ENCODE peak calls at places on chromosomes 5 and 9, in eight cellular contexts. U is adrenal gland, V is breast epithelium, Z is heart right ventricle, S is cardiac muscle cell, K is IMR-90, T is OCI-LY7, I is thoracic aorta. L is an unnamed sample. For H3K4me1, the result is how much of the 10 kb centered on the place peaks cover.

GRCh38 chr9:129235041-129235930 is 57.2 kb upstream of the IER5L start:
- DNase-seq in U (no peak), V (no peak), Z (no peak), S (no peak), K (no peak), T (no peak), I (no peak), L (no peak)

GRCh38 chr5:56822961-56823360 is 7.6 kb downstream of the MAP3K1 start:
- DNase-seq in U (peak), V (no peak), Z (no peak), S (no peak), K (no peak), T (no peak), I (no peak), L (no peak)

GRCh38 chr5:96509721-96510383 is 76.8 kb upstream of the PCSK1 start:
- DNase-seq in U (peak), V (no peak), Z (no peak), S (peak), K (peak), T (no peak), I (no peak), L (peak)

GRCh38 chr9:14311940-14312572 is 1.9 kb downstream of the NFIB start:
- DNase-seq in U (no peak), V (no peak), Z (no peak), S (no peak), K (no peak), T (no peak), I (no peak), L (peak)

GRCh38 chr5:159515909-159516415 is 185.7 kb upstream of the IL12B start:
- DNase-seq in U (peak), V (peak), Z (peak), S (peak), K (peak), T (peak), I (no peak), L (no peak)

GRCh38 chr5:150034677-150035076 is 34.1 kb downstream of the HMGXB3 start:
- DNase-seq in U (no peak), V (no peak), Z (no peak), S (peak), K (peak), T (no peak), I (no peak), L (no peak)

GRCh38 chr5:140000332-140000731 is 42.8 kb downstream of the NRG2 start:
- DNase-seq in U (peak), V (no peak), Z (peak), S (no peak), K (no peak), T (no peak), I (no peak), L (no peak)

GRCh38 chr9:69279730-69280127 is 45.3 kb upstream of the ENTREP1 start:
- DNase-seq in U (no peak), V (no peak), Z (no peak), S (no peak), K (no peak), T (no peak), I (no peak), L (no peak)

GRCh38 chr5:169742773-169743296 is 105.8 kb downstream of the DOCK2 start:
- DNase-seq in U (peak), V (peak), Z (peak), S (peak), K (peak), T (no peak), I (no peak), L (peak)

GRCh38 chr5:180208435-180209081 is 453 bp downstream of the RASGEF1C start:
- DNase-seq in U (peak), V (no peak), Z (no peak), S (peak), K (no peak), T (no peak), I (no peak), L (no peak)

GRCh38 chr9:126842977-126843799 is 17.3 kb upstream of the ZBTB34 start:
- DNase-seq in U (peak), V (no peak), Z (no peak), S (no peak), K (no peak), T (no peak), I (no peak), L (no peak)

GRCh38 chr9:99109522-99109921 is 4.6 kb downstream of the TGFBR1 start:
- DNase-seq in U (peak), V (no peak), Z (no peak), S (peak), K (peak), T (no peak), I (no peak), L (no peak)

GRCh38 chr5:126852104-126852531 is 75.2 kb downstream of the LMNB1 start:
- DNase-seq in U (no peak), V (no peak), Z (no peak), S (peak), K (peak), T (peak), I (no peak), L (no peak)

GRCh38 chr9:935348-935965 is 41.0 kb upstream of the DMRT3 start:
- DNase-seq in U (no peak), V (no peak), Z (no peak), S (peak), K (peak), T (no peak), I (no peak), L (peak)

GRCh38 chr9:20394928-20395327 is 227.4 kb downstream of the MLLT3 start:
- DNase-seq in U (no peak), V (no peak), Z (no peak), S (no peak), K (no peak), T (no peak), I (no peak), L (no peak)

GRCh38 chr9:137759649-137760321 is 117.8 kb upstream of the CACNA1B start:
- DNase-seq in U (no peak), V (no peak), Z (no peak), S (no peak), K (no peak), T (no peak), I (no peak), L (no peak)

GRCh38 chr9:137761793-137762192 is 115.8 kb upstream of the CACNA1B start:
- DNase-seq in U (peak), V (no peak), Z (no peak), S (no peak), K (no peak), T (no peak), I (no peak), L (no peak)

GRCh38 chr9:137760426-137760825 is 117.2 kb upstream of the CACNA1B start:
- DNase-seq in U (peak), V (no peak), Z (no peak), S (no peak), K (peak), T (no peak), I (no peak), L (no peak)

GRCh38 chr9:137762414-137763061 is 115.0 kb upstream of the CACNA1B start:
- DNase-seq in U (peak), V (no peak), Z (no peak), S (no peak), K (peak), T (no peak), I (no peak), L (no peak)

DNA sequence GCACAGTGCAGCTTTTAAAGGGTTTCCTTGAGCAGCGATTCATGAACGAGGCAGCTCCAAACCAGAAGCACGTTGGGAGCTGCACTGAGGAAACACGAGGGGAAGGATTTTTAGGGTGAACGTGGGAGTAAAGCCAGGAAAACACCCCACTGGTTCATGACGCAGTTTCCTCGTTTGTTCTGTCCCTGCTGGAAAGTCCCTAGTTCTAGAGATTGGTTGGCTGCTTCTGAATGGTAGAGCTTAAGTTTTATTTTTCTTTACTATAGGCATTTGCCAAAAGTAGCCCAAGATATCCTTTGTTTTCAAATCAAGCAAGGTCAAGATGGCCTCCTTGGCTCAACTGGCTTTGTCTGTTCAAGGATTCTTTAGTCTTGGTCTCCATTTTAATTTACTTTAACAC is 116.5 kb upstream of the CACNA1B start:
- DNase-seq in U (no peak), V (no peak), Z (no peak), S (no peak), K (no peak), T (no peak), I (no peak), L (no peak)
- H3K27ac ChIP-seq in U (peak), V (no peak), Z (no peak), S (no peak), K (no peak), T (peak), I (no peak), L (no peak)

DNA sequence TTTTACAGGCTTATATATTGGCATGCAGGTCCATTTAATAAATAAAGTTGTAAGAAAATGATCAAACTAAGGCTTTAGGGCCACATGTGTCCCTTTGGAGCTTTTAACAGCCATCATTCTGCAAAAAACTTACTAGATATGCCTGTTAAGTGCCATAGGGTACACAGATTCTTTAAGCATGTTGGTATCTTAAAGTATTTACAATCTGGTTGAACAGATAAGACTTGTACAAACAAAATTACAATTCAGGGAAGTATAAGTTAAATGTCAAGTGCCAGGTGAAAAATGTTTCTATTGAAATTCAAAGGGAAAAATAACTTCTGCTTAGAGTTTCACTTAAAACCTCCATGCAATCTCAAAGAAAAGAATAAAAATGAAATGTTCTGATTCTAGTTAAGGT is 558.4 kb upstream of the ST8SIA4 start:
- DNase-seq in U (no peak), V (no peak), Z (no peak), S (no peak), K (no peak), T (no peak), I (no peak), L (no peak)
- H3K4me1 ChIP-seq in U (under half), V (under half), Z (under half), S (under half), K (under half), T (under half), I (under half), L (under half)

GRCh38 chr5:177256296-177256695 is 47.2 kb downstream of the RAB24 start:
- DNase-seq in U (no peak), V (no peak), Z (no peak), S (no peak), K (no peak), T (no peak), I (no peak), L (peak)

GRCh38 chr5:177265395-177265794 is 38.1 kb downstream of the RAB24 start:
- DNase-seq in U (no peak), V (no peak), Z (no peak), S (no peak), K (no peak), T (no peak), I (no peak), L (no peak)

GRCh38 chr5:177261510-177261909 is 42.0 kb downstream of the RAB24 start:
- DNase-seq in U (no peak), V (no peak), Z (no peak), S (no peak), K (no peak), T (no peak), I (no peak), L (no peak)

GRCh38 chr5:177264178-177264577 is 39.3 kb downstream of the RAB24 start:
- DNase-seq in U (no peak), V (no peak), Z (no peak), S (no peak), K (no peak), T (no peak), I (no peak), L (no peak)

DNA sequence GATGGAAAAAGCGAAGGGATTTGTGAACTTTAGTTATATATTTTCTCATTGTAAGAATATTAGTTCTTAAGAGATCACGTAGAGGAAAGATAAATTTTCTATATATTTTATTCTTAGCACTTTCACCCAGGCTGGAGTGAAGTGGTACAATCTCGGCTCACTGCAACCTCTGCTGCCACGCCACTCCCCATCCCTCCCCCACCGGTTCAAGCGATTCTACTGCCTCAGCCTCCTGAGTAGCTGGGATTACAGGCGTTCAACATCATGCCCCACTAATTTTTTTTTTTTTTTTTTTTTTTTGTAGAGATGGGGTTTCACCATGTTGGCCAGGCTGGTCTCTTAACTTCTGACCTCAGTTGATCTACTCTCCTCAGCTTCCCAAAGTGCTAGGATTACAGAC is 42.6 kb downstream of the RAB24 start:
- DNase-seq in U (no peak), V (no peak), Z (no peak), S (no peak), K (no peak), T (no peak), I (no peak), L (no peak)
- TF ChIP-seq CTCF in U (no peak), V (no peak), Z (no peak), S (no peak), K (no peak), T (no peak), I (no peak), L (no peak)

GRCh38 chr9:22446589-22446949 is at the start of gene DMRTA1:
- DNase-seq in U (peak), V (peak), Z (peak), S (peak), K (peak), T (no peak), I (peak), L (peak)
- H3K27ac ChIP-seq in U (no peak), V (peak), Z (peak), S (peak), K (no peak), T (no peak), I (peak), L (no peak)

DNA sequence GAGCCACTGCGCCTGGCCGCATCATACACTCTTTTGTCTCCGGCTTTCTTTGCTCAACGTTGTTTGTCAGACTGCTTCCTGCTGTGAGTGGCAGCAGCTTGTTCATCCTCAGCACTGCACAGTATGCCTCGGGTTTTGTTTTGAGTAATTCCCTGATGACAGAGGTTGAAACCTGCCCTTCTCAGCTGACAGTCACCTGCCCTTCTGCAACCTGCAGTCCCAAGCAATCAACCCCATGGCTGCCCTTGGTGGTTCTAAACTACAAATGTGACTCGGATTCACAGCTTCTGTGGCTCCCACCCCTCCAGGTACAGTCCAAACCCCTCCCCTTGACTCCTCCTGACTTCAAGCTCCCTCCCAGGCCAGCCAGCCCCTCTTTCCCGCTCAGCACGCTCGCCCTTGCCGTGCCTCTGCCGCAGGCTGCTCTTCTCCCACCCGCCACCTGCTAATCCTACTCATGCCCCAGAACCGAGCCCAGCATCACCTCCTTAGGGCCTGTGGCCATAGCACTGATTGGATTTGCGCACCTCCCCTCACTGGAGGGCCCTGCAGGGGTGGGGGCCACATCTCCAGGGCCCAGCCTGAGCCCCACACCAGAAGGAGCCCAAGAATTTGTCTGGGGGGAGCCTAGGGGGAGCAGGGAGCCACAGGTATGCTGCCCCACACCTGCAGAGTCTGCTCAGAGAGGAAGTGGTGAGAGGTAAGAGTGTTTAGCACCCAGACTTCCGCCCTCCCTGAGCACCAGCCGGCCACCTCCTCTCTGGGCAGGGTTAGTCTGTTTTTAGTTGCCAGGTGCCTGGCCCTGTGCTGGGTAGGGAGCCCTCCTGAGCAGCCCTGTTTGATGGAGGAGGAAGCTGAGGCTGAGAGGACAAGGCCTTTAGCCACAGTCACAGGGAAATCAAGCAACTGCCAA is 10.1 kb downstream of the EEIG1 start:
- DNase-seq in U (no peak), V (no peak), Z (no peak), S (no peak), K (no peak), T (peak), I (no peak), L (peak)
- H3K4me1 ChIP-seq in U (half or more), V (half or more), Z (half or more), S (half or more), K (half or more), T (half or more), I (half or more), L (under half)

GRCh38 chr9:30771278-30771677 is 1613.2 kb upstream of the ACO1 start:
- DNase-seq in U (no peak), V (no peak), Z (no peak), S (no peak), K (no peak), T (no peak), I (no peak), L (no peak)

GRCh38 chr9:30774326-30774725 is 1610.1 kb upstream of the ACO1 start:
- DNase-seq in U (no peak), V (no peak), Z (no peak), S (peak), K (no peak), T (no peak), I (no peak), L (no peak)

GRCh38 chr9:30773427-30773826 is 1611.0 kb upstream of the ACO1 start:
- DNase-seq in U (no peak), V (no peak), Z (no peak), S (no peak), K (no peak), T (no peak), I (no peak), L (no peak)

GRCh38 chr9:30775236-30775635 is 1609.2 kb upstream of the ACO1 start:
- DNase-seq in U (no peak), V (no peak), Z (no peak), S (no peak), K (no peak), T (no peak), I (no peak), L (peak)
- TF ChIP-seq CTCF in U (no peak), V (no peak), Z (no peak), S (no peak), K (no peak), T (no peak), I (no peak), L (no peak)

L was measured in foreskin keratinocyte.